ENCODE peak calls at places on chromosomes 11 and 22, in four cellular contexts. D is cardiac muscle cell, E is right lobe of liver, Q is GM23248. A is an unnamed sample.

GRCh38 chr11:2781413-2782274 is 81.8 kb upstream of the KCNQ1OT1 start:
- DNase-seq in D (no peak), E (peak; percentile 42), Q (no peak), A (peak; percentile 29)

GRCh38 chr11:115921986-115922385 is 417.8 kb upstream of the CADM1 start:
- DNase-seq in D (no peak), E (no peak), Q (no peak), A (no peak)

GRCh38 chr11:32065865-32066264 is 25.0 kb upstream of the RCN1 start:
- DNase-seq in D (no peak), E (no peak), Q (no peak), A (no peak)

GRCh38 chr11:103338621-103339484 is 229.6 kb downstream of the DYNC2H1 start:
- DNase-seq in D (no peak), E (no peak), Q (peak; percentile 68), A (no peak)

GRCh38 chr11:70302086-70302752 is 31.7 kb downstream of the PPFIA1 start:
- DNase-seq in D (no peak), E (no peak), Q (no peak), A (no peak)

GRCh38 chr11:7303146-7303545 is 51.4 kb downstream of the SYT9 start:
- DNase-seq in D (no peak), E (no peak), Q (no peak), A (no peak)

GRCh38 chr11:69328231-69328630 is 34.3 kb downstream of the MYEOV start:
- DNase-seq in D (no peak), E (no peak), Q (no peak), A (no peak)

GRCh38 chr11:60334005-60334620 is 7.1 kb downstream of the MS4A6E start:
- DNase-seq in D (peak; percentile 61), E (no peak), Q (peak; percentile 55), A (no peak)

GRCh38 chr11:210122-210802 is 2.8 kb downstream of the RIC8A start:
- DNase-seq in D (no peak), E (no peak), Q (peak; percentile 92), A (no peak)

GRCh38 chr11:78341841-78342240 is 75.8 kb downstream of the GAB2 start:
- DNase-seq in D (no peak), E (no peak), Q (no peak), A (no peak)

GRCh38 chr22:32842486-32842885 is 41.0 kb downstream of the TIMP3 start:
- DNase-seq in D (no peak), E (no peak), Q (no peak), A (no peak)

GRCh38 chr11:20002312-20003216 is 157.7 kb downstream of the DBX1 start:
- DNase-seq in D (no peak), E (peak; percentile 74), Q (no peak), A (no peak)

GRCh38 chr11:2325719-2326118 is 23.9 kb downstream of the TSPAN32 start:
- DNase-seq in D (no peak), E (peak; percentile 82), Q (peak; percentile 73), A (no peak)

GRCh38 chr11:129639300-129639699 is 176.3 kb upstream of the TMEM45B start:
- DNase-seq in D (no peak), E (no peak), Q (peak; percentile 97), A (peak; percentile 84)

GRCh38 chr11:726278-726915 is 20.4 kb downstream of the EPS8L2 start:
- DNase-seq in D (peak; percentile 62), E (peak; percentile 72), Q (peak; percentile 73), A (peak; percentile 82)

GRCh38 chr11:70476669-70477068 is 78.3 kb downstream of the CTTN start:
- DNase-seq in D (no peak), E (no peak), Q (peak; percentile 51), A (no peak)

GRCh38 chr22:27181537-27181936 is 524.1 kb downstream of the MIAT start:
- DNase-seq in D (no peak), E (no peak), Q (no peak), A (no peak)

GRCh38 chr11:102469196-102469821 is 16.7 kb upstream of the TMEM123 start:
- DNase-seq in D (peak; percentile 27), E (no peak), Q (peak; percentile 53), A (no peak)

GRCh38 chr22:46574993-46575914 is 37.8 kb upstream of the CELSR1 start:
- DNase-seq in D (peak; percentile 43), E (peak; percentile 75), Q (no peak), A (peak; percentile 48)

GRCh38 chr11:40134820-40135219 is 1324.6 kb downstream of the LRRC4C start:
- DNase-seq in D (no peak), E (no peak), Q (no peak), A (no peak)

GRCh38 chr11:520428-521178 is 13.6 kb upstream of the RNH1 start:
- DNase-seq in D (no peak), E (no peak), Q (no peak), A (no peak)

GRCh38 chr22:44648085-44648820 is 53.8 kb upstream of the PRR5 start:
- DNase-seq in D (no peak), E (peak; percentile 50), Q (peak; percentile 83), A (no peak)

GRCh38 chr11:21622995-21623394 is 569.9 kb upstream of the ANO5 start:
- DNase-seq in D (peak; percentile 59), E (no peak), Q (no peak), A (no peak)

GRCh38 chr11:93525601-93526000 is 17.6 kb downstream of the SMCO4 start:
- DNase-seq in D (no peak), E (no peak), Q (peak; percentile 81), A (no peak)

GRCh38 chr22:46372686-46373085 is 37.2 kb downstream of the TRMU start:
- DNase-seq in D (no peak), E (no peak), Q (no peak), A (no peak)

GRCh38 chr11:88098289-88098688 is 77.0 kb downstream of the RAB38 start:
- DNase-seq in D (no peak), E (no peak), Q (no peak), A (no peak)

GRCh38 chr11:66302656-66303055 is 11.0 kb downstream of the TMEM151A start:
- DNase-seq in D (no peak), E (no peak), Q (no peak), A (no peak)

GRCh38 chr11:75233688-75234295 is 6.8 kb upstream of the TPBGL start:
- DNase-seq in D (peak; percentile 90), E (no peak), Q (peak; percentile 64), A (no peak)

GRCh38 chr11:65906602-65907001 is 6.4 kb upstream of the FOSL1 start:
- DNase-seq in D (no peak), E (no peak), Q (peak; percentile 54), A (no peak)

GRCh38 chr22:22799561-22799960 is 88.1 kb upstream of the IGLL5 start:
- DNase-seq in D (no peak), E (no peak), Q (no peak), A (no peak)
- H3K4me3 ChIP-seq in D (no peak overlapping the region), E (no peak overlapping the region), Q (no peak overlapping the region), A (no peak overlapping the region)

DNA sequence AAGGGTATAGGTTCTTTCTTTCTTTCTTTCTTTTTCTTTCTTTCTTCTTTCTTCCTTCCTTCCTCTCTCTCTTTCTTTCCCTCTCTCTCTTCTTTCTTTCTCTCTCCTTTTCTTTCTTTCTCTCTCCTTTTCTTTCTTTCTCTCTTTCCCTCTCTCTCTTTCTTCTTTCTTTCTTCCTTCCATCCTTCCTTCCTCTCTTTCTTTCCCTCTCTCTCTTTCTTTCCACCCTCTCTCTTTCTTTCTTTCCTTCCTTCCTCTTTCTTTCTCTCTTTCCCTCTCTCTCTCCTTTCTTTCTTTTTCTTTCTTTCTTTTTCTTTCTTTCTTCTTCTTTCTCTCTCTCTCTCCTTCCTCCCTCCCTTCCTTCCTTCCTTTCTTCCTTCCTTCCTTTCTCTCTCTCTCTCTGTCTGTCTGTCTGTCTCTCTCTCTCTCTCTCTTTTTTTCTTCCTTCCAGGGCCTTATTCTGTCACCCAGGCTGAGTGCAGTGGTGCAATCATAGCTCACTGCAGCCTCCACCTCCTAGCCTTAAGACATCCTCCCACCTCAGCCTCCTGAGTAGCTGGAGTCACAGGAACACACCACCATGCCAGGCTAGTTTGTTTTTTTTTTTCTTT is 26.8 kb downstream of the LIF start:
- DNase-seq in D (no peak), E (no peak), Q (no peak), A (no peak)
- H3K4me1 ChIP-seq in D (no peaks in the 10 kb centered on the region), E (no peaks in the 10 kb centered on the region), Q (peaks cover 8% of the 10 kb centered on the region), A (peaks cover 3% of the 10 kb centered on the region)

GRCh38 chr11:111388842-111389241 is 9.8 kb upstream of the POU2AF1 start:
- DNase-seq in D (no peak), E (no peak), Q (no peak), A (no peak)

GRCh38 chr11:111386611-111387150 is 7.6 kb upstream of the POU2AF1 start:
- DNase-seq in D (no peak), E (no peak), Q (no peak), A (no peak)

GRCh38 chr11:111384494-111384893 is 5.4 kb upstream of the POU2AF1 start:
- DNase-seq in D (no peak), E (no peak), Q (peak; percentile 34), A (no peak)

GRCh38 chr11:111388431-111388830 is 9.4 kb upstream of the POU2AF1 start:
- DNase-seq in D (no peak), E (no peak), Q (no peak), A (no peak)

GRCh38 chr11:111387318-111387863 is 8.3 kb upstream of the POU2AF1 start:
- DNase-seq in D (no peak), E (peak; percentile 77), Q (no peak), A (no peak)
- H3K27ac ChIP-seq in D (no peak overlapping the region), E (no peak overlapping the region), Q (no peak overlapping the region), A (no peak overlapping the region)

GRCh38 chr11:77081381-77081851 is 14.6 kb downstream of the CAPN5 start:
- DNase-seq in D (no peak), E (no peak), Q (no peak), A (peak; percentile 42)
- H3K4me3 ChIP-seq in D (no peak overlapping the region), E (no peak overlapping the region), Q (no peak overlapping the region), A (no peak overlapping the region)

GRCh38 chr11:128297111-128297651 is 290.2 kb downstream of the ETS1 start:
- DNase-seq in D (no peak), E (no peak), Q (no peak), A (no peak)

GRCh38 chr11:128300785-128301184 is 286.6 kb downstream of the ETS1 start:
- DNase-seq in D (no peak), E (no peak), Q (no peak), A (no peak)

GRCh38 chr11:128297805-128298204 is 289.6 kb downstream of the ETS1 start:
- DNase-seq in D (no peak), E (no peak), Q (no peak), A (no peak)

GRCh38 chr11:128298271-128298670 is 289.1 kb downstream of the ETS1 start:
- DNase-seq in D (no peak), E (no peak), Q (no peak), A (no peak)

GRCh38 chr11:128299132-128299726 is 288.1 kb downstream of the ETS1 start:
- DNase-seq in D (no peak), E (no peak), Q (peak; percentile 75), A (no peak)
- H3K4me1 ChIP-seq in D (peaks cover 11% of the 10 kb centered on the region), E (no peaks in the 10 kb centered on the region), Q (peaks cover 16% of the 10 kb centered on the region), A (no peaks in the 10 kb centered on the region)

GRCh38 chr11:73995247-73995646 is 12.6 kb upstream of the UCP2 start:
- DNase-seq in D (no peak), E (no peak), Q (peak; percentile 32), A (no peak)

GRCh38 chr11:73998846-73999575 is 9.9 kb downstream of the UCP3 start:
- DNase-seq in D (no peak), E (no peak), Q (no peak), A (no peak)

GRCh38 chr11:73997120-73997772 is 11.6 kb downstream of the UCP3 start:
- DNase-seq in D (no peak), E (no peak), Q (no peak), A (no peak)

GRCh38 chr11:73996161-73996747 is 12.6 kb downstream of the UCP3 start:
- DNase-seq in D (no peak), E (no peak), Q (no peak), A (no peak)

GRCh38 chr11:73995731-73996130 is 13.1 kb upstream of the UCP2 start:
- DNase-seq in D (no peak), E (no peak), Q (no peak), A (no peak)
- H3K27ac ChIP-seq in D (no peak overlapping the region), E (no peak overlapping the region), Q (no peak overlapping the region), A (no peak overlapping the region)